ENCODE peak calls at places on chromosomes 13 and 19, in eight cellular contexts. One of them, this sample, is unnamed.

GRCh38 chr19:1691589-1692290 is 39.3 kb upstream of the TCF3 start:
- DNase-seq in AG04449: no peak
- DNase-seq in GM23338: no peak
- DNase-seq in mammary epithelial cell: no peak
- DNase-seq in heart left ventricle: no peak
- DNase-seq in neural progenitor cell: no peak
- DNase-seq in HFF-Myc: no peak
- DNase-seq in cardiac fibroblast: no peak
- DNase-seq in this sample: no peak

GRCh38 chr13:101773062-101773461 is 320.6 kb downstream of the ITGBL1 start:
- DNase-seq in heart left ventricle: no peak
- DNase-seq in AG04449: no peak
- DNase-seq in cardiac fibroblast: no peak
- DNase-seq in GM23338: no peak
- DNase-seq in HFF-Myc: no peak
- DNase-seq in mammary epithelial cell: no peak
- DNase-seq in neural progenitor cell: no peak
- DNase-seq in this sample: no peak

GRCh38 chr13:40101708-40102359 is 446.4 kb downstream of the COG6 start:
- DNase-seq in cardiac fibroblast: no peak
- DNase-seq in GM23338: no peak
- DNase-seq in HFF-Myc: no peak
- DNase-seq in AG04449: no peak
- DNase-seq in mammary epithelial cell: peak
- DNase-seq in heart left ventricle: no peak
- DNase-seq in neural progenitor cell: no peak
- DNase-seq in this sample: no peak

GRCh38 chr19:20247016-20247683 is 80.1 kb downstream of the ZNF486 start:
- DNase-seq in neural progenitor cell: peak
- DNase-seq in AG04449: no peak
- DNase-seq in GM23338: peak
- DNase-seq in heart left ventricle: no peak
- DNase-seq in HFF-Myc: no peak
- DNase-seq in cardiac fibroblast: peak
- DNase-seq in mammary epithelial cell: peak
- DNase-seq in this sample: no peak

GRCh38 chr13:37429976-37430375 is 168.6 kb downstream of the POSTN start:
- DNase-seq in GM23338: no peak
- DNase-seq in heart left ventricle: no peak
- DNase-seq in mammary epithelial cell: peak
- DNase-seq in cardiac fibroblast: peak
- DNase-seq in neural progenitor cell: no peak
- DNase-seq in AG04449: peak
- DNase-seq in HFF-Myc: no peak
- DNase-seq in this sample: no peak

GRCh38 chr13:33349996-33350826 is 64.7 kb upstream of the STARD13 start:
- DNase-seq in cardiac fibroblast: peak
- DNase-seq in neural progenitor cell: peak
- DNase-seq in GM23338: peak
- DNase-seq in HFF-Myc: no peak
- DNase-seq in mammary epithelial cell: no peak
- DNase-seq in heart left ventricle: peak
- DNase-seq in AG04449: no peak
- DNase-seq in this sample: no peak

GRCh38 chr13:47603365-47603764 is 397.7 kb downstream of the SUCLA2 start:
- DNase-seq in GM23338: no peak
- DNase-seq in heart left ventricle: no peak
- DNase-seq in HFF-Myc: no peak
- DNase-seq in neural progenitor cell: no peak
- DNase-seq in AG04449: no peak
- DNase-seq in mammary epithelial cell: no peak
- DNase-seq in cardiac fibroblast: no peak
- DNase-seq in this sample: no peak

GRCh38 chr13:37748913-37749312 is 120.7 kb downstream of the TRPC4 start:
- DNase-seq in cardiac fibroblast: no peak
- DNase-seq in GM23338: no peak
- DNase-seq in neural progenitor cell: no peak
- DNase-seq in heart left ventricle: no peak
- DNase-seq in HFF-Myc: no peak
- DNase-seq in mammary epithelial cell: no peak
- DNase-seq in AG04449: no peak
- DNase-seq in this sample: no peak

GRCh38 chr13:70054572-70054971 is 53.1 kb upstream of the ATXN8OS start:
- DNase-seq in cardiac fibroblast: no peak
- DNase-seq in AG04449: no peak
- DNase-seq in heart left ventricle: no peak
- DNase-seq in mammary epithelial cell: no peak
- DNase-seq in GM23338: no peak
- DNase-seq in HFF-Myc: no peak
- DNase-seq in neural progenitor cell: no peak
- DNase-seq in this sample: no peak

GRCh38 chr13:33126909-33127607 is 110.8 kb downstream of the KL start:
- DNase-seq in neural progenitor cell: no peak
- DNase-seq in mammary epithelial cell: no peak
- DNase-seq in heart left ventricle: peak
- DNase-seq in cardiac fibroblast: peak
- DNase-seq in HFF-Myc: no peak
- DNase-seq in AG04449: no peak
- DNase-seq in GM23338: no peak
- DNase-seq in this sample: no peak

GRCh38 chr13:79346300-79346914 is 59.6 kb downstream of the RBM26 start:
- DNase-seq in heart left ventricle: no peak
- DNase-seq in mammary epithelial cell: no peak
- DNase-seq in HFF-Myc: no peak
- DNase-seq in GM23338: no peak
- DNase-seq in cardiac fibroblast: no peak
- DNase-seq in AG04449: no peak
- DNase-seq in neural progenitor cell: no peak
- DNase-seq in this sample: no peak

GRCh38 chr13:27228131-27228530 is 23.2 kb upstream of the RPL21 start:
- DNase-seq in cardiac fibroblast: no peak
- DNase-seq in GM23338: no peak
- DNase-seq in heart left ventricle: no peak
- DNase-seq in mammary epithelial cell: no peak
- DNase-seq in neural progenitor cell: no peak
- DNase-seq in AG04449: no peak
- DNase-seq in HFF-Myc: no peak
- DNase-seq in this sample: no peak

GRCh38 chr19:47005873-47006272 is 13.8 kb upstream of the NPAS1 start:
- DNase-seq in mammary epithelial cell: no peak
- DNase-seq in neural progenitor cell: no peak
- DNase-seq in heart left ventricle: no peak
- DNase-seq in cardiac fibroblast: no peak
- DNase-seq in AG04449: no peak
- DNase-seq in GM23338: peak
- DNase-seq in HFF-Myc: no peak
- DNase-seq in this sample: no peak

DNA sequence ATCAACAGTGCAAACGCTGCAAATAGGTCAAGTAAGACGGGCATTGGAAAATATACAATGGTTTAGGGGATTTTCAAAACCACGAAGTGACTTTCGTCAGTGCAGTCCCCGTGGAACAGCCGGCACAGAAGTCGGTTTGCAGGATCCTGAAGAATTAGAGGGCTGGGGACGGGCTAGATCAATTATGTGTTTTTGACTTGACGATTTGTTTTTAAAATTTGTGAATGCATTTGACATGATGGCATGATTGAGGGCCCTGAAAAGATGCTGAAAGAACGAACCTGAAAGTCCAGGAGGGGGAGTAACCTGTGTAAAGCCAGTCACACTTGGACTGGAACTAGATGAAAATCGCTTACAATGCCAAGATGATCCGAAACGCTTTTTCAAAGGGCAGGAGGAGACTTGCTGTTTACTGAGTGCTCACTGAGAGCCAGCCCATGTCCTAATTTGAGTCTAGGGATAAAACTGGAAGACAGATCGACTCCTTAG is 8.9 kb upstream of the DGKH start:
- DNase-seq in GM23338: no peak
- DNase-seq in AG04449: no peak
- DNase-seq in heart left ventricle: no peak
- DNase-seq in neural progenitor cell: no peak
- DNase-seq in mammary epithelial cell: no peak
- DNase-seq in HFF-Myc: no peak
- DNase-seq in cardiac fibroblast: no peak
- DNase-seq in this sample: no peak
- TF ChIP-seq CTCF in GM23338: no peak
- TF ChIP-seq CTCF in AG04449: no peak
- TF ChIP-seq CTCF in heart left ventricle: no peak
- TF ChIP-seq CTCF in neural progenitor cell: no peak
- TF ChIP-seq CTCF in mammary epithelial cell: no peak
- TF ChIP-seq CTCF in HFF-Myc: no peak
- TF ChIP-seq CTCF in cardiac fibroblast: no peak
- TF ChIP-seq CTCF in this sample: peak

GRCh38 chr19:41999878-42000208 is 5.8 kb upstream of the ATP1A3 start:
- DNase-seq in cardiac fibroblast: no peak
- DNase-seq in heart left ventricle: no peak
- DNase-seq in mammary epithelial cell: no peak
- DNase-seq in HFF-Myc: no peak
- DNase-seq in AG04449: no peak
- DNase-seq in neural progenitor cell: no peak
- DNase-seq in GM23338: no peak
- DNase-seq in this sample: no peak

GRCh38 chr19:41997121-41997850 is 3.3 kb upstream of the ATP1A3 start:
- DNase-seq in GM23338: peak
- DNase-seq in cardiac fibroblast: peak
- DNase-seq in heart left ventricle: peak
- DNase-seq in mammary epithelial cell: peak
- DNase-seq in AG04449: no peak
- DNase-seq in HFF-Myc: no peak
- DNase-seq in neural progenitor cell: peak
- DNase-seq in this sample: no peak

GRCh38 chr19:41998246-41999020 is 4.4 kb upstream of the ATP1A3 start:
- DNase-seq in GM23338: peak
- DNase-seq in cardiac fibroblast: peak
- DNase-seq in mammary epithelial cell: no peak
- DNase-seq in neural progenitor cell: peak
- DNase-seq in HFF-Myc: no peak
- DNase-seq in heart left ventricle: no peak
- DNase-seq in AG04449: no peak
- DNase-seq in this sample: no peak

GRCh38 chr19:41997851-41998229 is 3.8 kb upstream of the ATP1A3 start:
- DNase-seq in neural progenitor cell: no peak
- DNase-seq in heart left ventricle: no peak
- DNase-seq in GM23338: peak
- DNase-seq in AG04449: no peak
- DNase-seq in HFF-Myc: no peak
- DNase-seq in cardiac fibroblast: no peak
- DNase-seq in mammary epithelial cell: no peak
- DNase-seq in this sample: no peak

GRCh38 chr19:41999071-41999877 is 5.2 kb upstream of the ATP1A3 start:
- DNase-seq in cardiac fibroblast: no peak
- DNase-seq in HFF-Myc: no peak
- DNase-seq in AG04449: no peak
- DNase-seq in GM23338: peak
- DNase-seq in mammary epithelial cell: no peak
- DNase-seq in neural progenitor cell: peak
- DNase-seq in heart left ventricle: no peak
- DNase-seq in this sample: no peak
- H3K4me3 ChIP-seq in cardiac fibroblast: no peak
- H3K4me3 ChIP-seq in HFF-Myc: no peak
- H3K4me3 ChIP-seq in AG04449: no peak
- H3K4me3 ChIP-seq in GM23338: peak
- H3K4me3 ChIP-seq in mammary epithelial cell: no peak
- H3K4me3 ChIP-seq in neural progenitor cell: peak
- H3K4me3 ChIP-seq in heart left ventricle: no peak
- H3K4me3 ChIP-seq in this sample: no peak

DNA sequence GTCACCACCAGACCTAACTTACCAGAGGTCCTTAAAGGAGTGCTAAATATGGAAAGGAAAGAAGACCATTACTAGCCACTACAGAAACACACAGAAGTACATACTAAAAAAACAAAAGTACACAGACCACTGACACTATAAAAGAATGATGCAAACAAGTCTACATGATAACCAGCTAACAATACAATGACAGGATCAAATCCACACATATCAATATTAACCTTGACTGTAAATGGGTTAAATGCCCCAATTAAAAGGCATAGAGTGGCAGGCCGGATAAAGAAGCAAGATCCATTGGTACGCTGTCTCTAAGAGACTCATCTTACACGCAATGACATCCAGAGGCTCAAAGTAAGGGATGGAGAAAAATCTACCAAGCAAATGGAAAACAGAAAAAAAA is 47.2 kb downstream of the UBL3 start:
- DNase-seq in AG04449: no peak
- DNase-seq in GM23338: no peak
- DNase-seq in mammary epithelial cell: no peak
- DNase-seq in neural progenitor cell: no peak
- DNase-seq in HFF-Myc: no peak
- DNase-seq in cardiac fibroblast: no peak
- DNase-seq in heart left ventricle: no peak
- DNase-seq in this sample: no peak
- TF ChIP-seq CTCF in AG04449: no peak
- TF ChIP-seq CTCF in GM23338: no peak
- TF ChIP-seq CTCF in mammary epithelial cell: no peak
- TF ChIP-seq CTCF in neural progenitor cell: no peak
- TF ChIP-seq CTCF in HFF-Myc: no peak
- TF ChIP-seq CTCF in cardiac fibroblast: no peak
- TF ChIP-seq CTCF in heart left ventricle: no peak
- TF ChIP-seq CTCF in this sample: no peak

GRCh38 chr19:4814625-4815425 is 16.7 kb downstream of the TICAM1 start:
- DNase-seq in cardiac fibroblast: no peak
- DNase-seq in HFF-Myc: peak
- DNase-seq in mammary epithelial cell: peak
- DNase-seq in heart left ventricle: no peak
- DNase-seq in neural progenitor cell: no peak
- DNase-seq in GM23338: no peak
- DNase-seq in AG04449: no peak
- DNase-seq in this sample: no peak
- H3K4me3 ChIP-seq in cardiac fibroblast: no peak
- H3K4me3 ChIP-seq in HFF-Myc: no peak
- H3K4me3 ChIP-seq in mammary epithelial cell: no peak
- H3K4me3 ChIP-seq in heart left ventricle: no peak
- H3K4me3 ChIP-seq in neural progenitor cell: peak
- H3K4me3 ChIP-seq in GM23338: no peak
- H3K4me3 ChIP-seq in AG04449: no peak
- H3K4me3 ChIP-seq in this sample: no peak

DNA sequence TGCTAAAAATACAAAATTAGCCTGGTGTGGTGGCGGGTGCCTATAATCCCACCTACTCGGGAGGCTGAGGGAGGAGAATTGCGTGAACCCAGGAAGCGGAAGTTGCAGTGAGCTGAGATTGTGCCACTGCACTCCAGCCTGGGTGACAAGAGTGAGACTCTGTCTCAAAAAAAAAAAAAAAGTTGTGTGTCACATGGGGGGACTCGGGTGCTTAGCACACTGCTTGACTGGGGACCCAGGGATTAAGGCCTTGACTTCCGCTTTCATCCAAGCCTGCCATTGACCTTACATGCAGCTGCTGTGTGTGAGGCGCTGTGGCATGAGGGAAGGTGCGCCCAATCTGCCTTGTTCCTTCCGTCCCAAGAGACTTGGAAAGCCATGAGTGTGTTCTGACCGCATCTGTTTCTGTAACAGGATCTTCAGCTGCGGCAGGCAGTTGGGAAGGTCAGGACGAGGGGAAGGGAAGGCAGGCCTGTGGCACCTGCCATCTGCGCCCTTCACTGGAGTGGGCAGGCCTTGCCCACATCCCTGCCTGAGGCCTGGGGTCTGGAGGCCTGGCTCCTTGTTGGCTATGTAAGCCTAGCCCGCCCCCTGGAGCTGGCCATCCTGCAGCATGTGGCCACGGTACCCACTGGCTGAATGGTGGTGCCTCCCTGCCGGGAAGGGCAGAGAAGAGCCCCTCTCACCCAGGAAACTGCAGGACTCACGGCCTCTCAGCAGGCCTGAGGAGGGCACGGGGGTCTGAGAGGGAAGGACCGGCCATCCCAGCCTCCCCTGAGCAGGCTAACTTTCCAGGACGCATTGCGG is 23.0 kb downstream of the PPP1R37 start:
- DNase-seq in heart left ventricle: no peak
- DNase-seq in HFF-Myc: no peak
- DNase-seq in AG04449: no peak
- DNase-seq in neural progenitor cell: no peak
- DNase-seq in mammary epithelial cell: no peak
- DNase-seq in GM23338: no peak
- DNase-seq in cardiac fibroblast: no peak
- DNase-seq in this sample: no peak
- TF ChIP-seq CTCF in heart left ventricle: no peak
- TF ChIP-seq CTCF in HFF-Myc: no peak
- TF ChIP-seq CTCF in AG04449: no peak
- TF ChIP-seq CTCF in neural progenitor cell: no peak
- TF ChIP-seq CTCF in mammary epithelial cell: no peak
- TF ChIP-seq CTCF in GM23338: no peak
- TF ChIP-seq CTCF in cardiac fibroblast: no peak
- TF ChIP-seq CTCF in this sample: no peak

This sample was measured in epithelial cell of proximal tubule.